ENCODE peak calls at places on chromosomes 6 and 20, in seven cellular contexts. I is left lung; S is sigmoid colon; K is CD8-positive, alpha-beta T cell; F is mammary epithelial cell; D is cardiac muscle cell; W is Karpas-422. R is an unnamed sample. For H3K4me1 and H3K9me3, the result is how much of the 10 kb centered on the place peaks cover.

GRCh38 chr6:36550473-36551000 is 3.3 kb upstream of the STK38 start:
- DNase-seq in S (no peak), K (no peak), F (no peak), D (no peak), I (no peak), W (peak), R (no peak)

GRCh38 chr6:1024587-1024986 is 287.3 kb upstream of the FOXQ1 start:
- DNase-seq in K (no peak), I (no peak), W (no peak), S (no peak), F (peak), D (no peak), R (no peak)

GRCh38 chr20:40654876-40655275 is 34.2 kb downstream of the MAFB start:
- DNase-seq in F (no peak), K (no peak), I (no peak), D (no peak), W (no peak), S (no peak), R (peak)

GRCh38 chr6:128483472-128484135 is 36.8 kb downstream of the PTPRK start:
- DNase-seq in D (no peak), S (no peak), I (no peak), F (no peak), W (no peak), K (no peak), R (no peak)

GRCh38 chr6:53066059-53066406 is 829 bp downstream of the FBXO9 start:
- DNase-seq in F (peak), K (peak), I (peak), D (no peak), S (peak), W (peak), R (peak)

GRCh38 chr6:82959385-82959941 is 106.2 kb downstream of the UBE3D start:
- DNase-seq in K (no peak), D (no peak), F (no peak), S (no peak), W (no peak), I (no peak), R (no peak)

GRCh38 chr20:50491926-50492634 is 18.1 kb upstream of the PTPN1 start:
- DNase-seq in F (peak), I (no peak), W (no peak), S (peak), D (no peak), K (no peak), R (peak)

GRCh38 chr6:43627008-43627825 is 1.8 kb downstream of the GTPBP2 start:
- DNase-seq in S (peak), W (no peak), F (peak), D (peak), I (peak), K (no peak), R (peak)

GRCh38 chr6:37056439-37057127 is 51.1 kb downstream of the FGD2 start:
- DNase-seq in I (peak), D (no peak), K (no peak), F (peak), S (no peak), W (no peak), R (no peak)

DNA sequence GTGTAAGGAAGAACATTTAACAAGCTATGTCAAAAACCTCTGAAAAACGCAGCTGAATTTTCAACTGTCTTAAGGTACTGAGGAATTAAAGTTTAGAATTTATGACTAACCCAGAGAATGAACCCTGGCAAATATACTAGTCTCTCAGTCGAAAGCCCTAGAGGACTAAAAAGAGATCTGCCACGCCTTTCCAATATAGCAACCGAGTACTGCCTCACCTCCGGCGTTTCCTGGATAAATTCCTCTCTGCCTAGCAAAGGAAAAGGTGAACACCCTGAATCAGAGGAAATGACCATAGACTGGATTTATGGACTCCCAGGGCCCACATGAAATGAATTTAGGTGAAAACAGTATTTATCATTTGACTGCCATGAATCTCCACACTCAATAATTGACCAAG is 12.0 kb upstream of the OR2B2 start:
- DNase-seq in I (no peak), K (no peak), W (no peak), D (no peak), S (no peak), F (no peak), R (no peak)
- H3K4me1 ChIP-seq in I (under half), K (under half), W (under half), D (under half), S (under half), F (under half), R (under half)

DNA sequence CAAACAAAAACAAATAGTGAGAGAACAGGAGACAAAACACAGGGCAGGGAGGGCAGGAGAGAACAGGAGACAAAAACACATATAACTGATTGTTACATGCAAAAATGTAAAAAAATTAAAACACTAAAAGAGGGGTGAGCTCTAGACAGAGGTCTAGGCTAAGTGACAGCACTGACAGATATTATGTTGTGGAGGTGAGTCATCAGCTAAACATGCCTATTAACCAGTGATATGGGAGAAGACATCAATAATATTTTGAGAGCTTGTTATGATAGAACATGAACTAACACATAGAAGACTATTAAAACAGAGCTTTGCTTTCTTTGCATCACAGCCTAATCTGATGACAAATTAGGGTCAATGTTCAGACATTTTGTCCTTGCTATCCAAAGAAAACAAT is 972.7 kb downstream of the PRIM2 start:
- DNase-seq in W (no peak), K (no peak), S (no peak), I (no peak), D (no peak), F (peak), R (no peak)
- H3K9me3 ChIP-seq in W (under half), K (under half), S (under half), I (under half), D (under half), F (under half), R (under half)

GRCh38 chr6:111844921-111845320 is 28.3 kb downstream of the FYN start:
- DNase-seq in K (no peak), S (no peak), D (no peak), F (no peak), I (no peak), W (no peak), R (no peak)
- H3K4me1 ChIP-seq in K (half or more), S (under half), D (half or more), F (under half), I (half or more), W (half or more), R (under half)

DNA sequence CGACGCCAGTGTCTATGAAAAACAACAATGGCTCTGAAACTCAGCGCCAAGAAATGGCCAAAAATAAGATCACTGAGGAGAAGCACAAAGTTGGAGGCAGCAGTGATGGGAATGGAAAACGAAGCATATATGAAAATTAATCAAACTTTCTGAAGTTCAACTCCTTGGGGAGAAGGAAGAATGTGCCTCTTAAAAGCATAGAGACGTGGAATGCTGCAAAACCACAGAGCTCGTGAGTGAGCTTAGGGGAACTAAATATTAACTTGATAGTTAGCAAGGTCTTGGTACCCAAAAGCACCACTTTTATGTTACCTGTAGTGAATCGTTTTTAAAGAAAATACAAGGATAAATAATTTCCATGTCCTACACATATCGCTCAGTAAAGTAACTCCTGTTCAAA is 11.2 kb upstream of the ADGRF5 start:
- DNase-seq in I (no peak), W (no peak), D (no peak), S (no peak), K (no peak), F (no peak), R (no peak)
- H3K9me3 ChIP-seq in I (under half), W (under half), D (under half), S (under half), K (under half), F (under half), R (under half)

R was measured in tibial artery.